ENCODE peak calls at places on chromosomes 1 and 21, in seven cellular contexts. V is pancreas; F is nephron progenitor cell; N is thoracic aorta; S is stimulated activated CD4-positive, alpha-beta T cell treated with anti-CD3 and anti-CD28 coated beads, Interleukin-1b, Interleukin-23, amount 100 ng/mL, for 4 hours; X is ELF-1; E is H9. I is an unnamed sample.

GRCh38 chr1:85259866-85260345 is 444 bp upstream of the C1orf52 start:
- DNase-seq in S (no peak), N (no peak), X (no peak), F (no peak), E (no peak), V (no peak), I (no peak)

GRCh38 chr1:159924791-159925712 is at the start of gene TAGLN2:
- DNase-seq in E (peak), X (peak), S (peak), V (peak), F (peak), N (peak), I (peak)

GRCh38 chr1:169945171-169945570 is 51.5 kb upstream of the SCYL3 start:
- DNase-seq in F (no peak), X (no peak), N (no peak), S (no peak), E (no peak), V (no peak), I (no peak)

GRCh38 chr1:39668894-39669293 is 3.0 kb downstream of the NT5C1A start:
- DNase-seq in F (no peak), V (no peak), E (no peak), S (no peak), X (no peak), N (no peak), I (no peak)

GRCh38 chr1:116020668-116021272 is 44.5 kb downstream of the SLC22A15 start:
- DNase-seq in S (peak), F (peak), V (peak), X (peak), N (no peak), E (peak), I (peak)

GRCh38 chr1:241821363-241821762 is 26.6 kb upstream of the EXO1 start:
- DNase-seq in N (no peak), E (no peak), S (no peak), X (no peak), V (no peak), F (no peak), I (no peak)

GRCh38 chr1:206455681-206456344 is 14.5 kb upstream of the IKBKE start:
- DNase-seq in F (no peak), X (peak), E (no peak), N (no peak), V (no peak), S (no peak), I (no peak)

GRCh38 chr1:191572479-191572878 is 585.8 kb upstream of the RGS18 start:
- DNase-seq in X (no peak), S (no peak), N (no peak), F (no peak), E (no peak), V (no peak), I (no peak)

GRCh38 chr1:245501635-245502034 is 346.9 kb downstream of the KIF26B start:
- DNase-seq in V (no peak), E (no peak), F (no peak), N (no peak), X (no peak), S (no peak), I (no peak)

GRCh38 chr21:22343303-22343702 is 1345.1 kb downstream of the NCAM2 start:
- DNase-seq in S (no peak), N (no peak), E (no peak), X (no peak), F (no peak), V (no peak), I (no peak)

GRCh38 chr1:205648212-205648910 is 16.6 kb upstream of the ELK4 start:
- DNase-seq in F (peak), V (no peak), S (no peak), X (peak), N (no peak), E (no peak), I (no peak)

GRCh38 chr1:226083303-226084101 is 21.0 kb downstream of the H3-3A start:
- DNase-seq in E (peak), N (peak), S (peak), X (peak), F (peak), V (peak), I (peak)

GRCh38 chr1:199808110-199808870 is 219.2 kb upstream of the NR5A2 start:
- DNase-seq in F (no peak), V (no peak), S (no peak), N (no peak), E (no peak), X (peak), I (no peak)

GRCh38 chr1:36204347-36204909 is 19.8 kb upstream of the THRAP3 start:
- DNase-seq in E (no peak), S (no peak), N (peak), V (no peak), X (no peak), F (no peak), I (no peak)

GRCh38 chr1:22121421-22121911 is 21.4 kb downstream of the WNT4 start:
- DNase-seq in E (peak), V (no peak), N (no peak), S (no peak), F (no peak), X (peak), I (no peak)

GRCh38 chr21:40575983-40576382 is 271.0 kb downstream of the DSCAM start:
- DNase-seq in F (no peak), V (no peak), X (no peak), N (no peak), S (no peak), E (no peak), I (no peak)